ENCODE peak calls at places on chromosome 17, in four cellular contexts. One of them, this sample, is unnamed.

GRCh38 chr17:4833941-4834501 is 881 bp downstream of the MINK1 start:
- DNase-seq in stimulated activated CD8-positive, alpha-beta memory T cell treated with anti-CD3 and anti-CD28 coated beads, Interleukin-2, amount 100 ng/mL, for 48 hours: no peak
- DNase-seq in NCI-H1092 treated with DMSO at 0.1 percent for 48 hours: no peak
- DNase-seq in NCI-H1694 treated with DMSO at 0.1 percent for 48 hours: no peak
- DNase-seq in this sample: no peak

GRCh38 chr17:9244066-9245052 is 223.0 kb downstream of the NTN1 start:
- DNase-seq in stimulated activated CD8-positive, alpha-beta memory T cell treated with anti-CD3 and anti-CD28 coated beads, Interleukin-2, amount 100 ng/mL, for 48 hours: no peak
- DNase-seq in NCI-H1092 treated with DMSO at 0.1 percent for 48 hours: no peak
- DNase-seq in NCI-H1694 treated with DMSO at 0.1 percent for 48 hours: no peak
- DNase-seq in this sample: no peak

GRCh38 chr17:6461246-6461645 is 17.0 kb downstream of the PIMREG start:
- DNase-seq in stimulated activated CD8-positive, alpha-beta memory T cell treated with anti-CD3 and anti-CD28 coated beads, Interleukin-2, amount 100 ng/mL, for 48 hours: no peak
- DNase-seq in NCI-H1092 treated with DMSO at 0.1 percent for 48 hours: no peak
- DNase-seq in NCI-H1694 treated with DMSO at 0.1 percent for 48 hours: no peak
- DNase-seq in this sample: no peak

GRCh38 chr17:9079461-9080103 is 58.3 kb downstream of the NTN1 start:
- DNase-seq in stimulated activated CD8-positive, alpha-beta memory T cell treated with anti-CD3 and anti-CD28 coated beads, Interleukin-2, amount 100 ng/mL, for 48 hours: no peak
- DNase-seq in NCI-H1092 treated with DMSO at 0.1 percent for 48 hours: no peak
- DNase-seq in NCI-H1694 treated with DMSO at 0.1 percent for 48 hours: no peak
- DNase-seq in this sample: no peak

GRCh38 chr17:49372428-49372827 is 10.4 kb upstream of the ZNF652 start:
- DNase-seq in stimulated activated CD8-positive, alpha-beta memory T cell treated with anti-CD3 and anti-CD28 coated beads, Interleukin-2, amount 100 ng/mL, for 48 hours: no peak
- DNase-seq in NCI-H1092 treated with DMSO at 0.1 percent for 48 hours: no peak
- DNase-seq in NCI-H1694 treated with DMSO at 0.1 percent for 48 hours: no peak
- DNase-seq in this sample: no peak

GRCh38 chr17:50060951-50061712 is 5.2 kb downstream of the ITGA3 start:
- DNase-seq in stimulated activated CD8-positive, alpha-beta memory T cell treated with anti-CD3 and anti-CD28 coated beads, Interleukin-2, amount 100 ng/mL, for 48 hours: no peak
- DNase-seq in NCI-H1092 treated with DMSO at 0.1 percent for 48 hours: peak; percentile 6
- DNase-seq in NCI-H1694 treated with DMSO at 0.1 percent for 48 hours: no peak
- DNase-seq in this sample: no peak

GRCh38 chr17:5629133-5629532 is 44.8 kb upstream of the NLRP1 start:
- DNase-seq in stimulated activated CD8-positive, alpha-beta memory T cell treated with anti-CD3 and anti-CD28 coated beads, Interleukin-2, amount 100 ng/mL, for 48 hours: no peak
- DNase-seq in NCI-H1092 treated with DMSO at 0.1 percent for 48 hours: no peak
- DNase-seq in NCI-H1694 treated with DMSO at 0.1 percent for 48 hours: no peak
- DNase-seq in this sample: no peak

GRCh38 chr17:36980281-36980761 is 31.6 kb downstream of the AATF start:
- DNase-seq in stimulated activated CD8-positive, alpha-beta memory T cell treated with anti-CD3 and anti-CD28 coated beads, Interleukin-2, amount 100 ng/mL, for 48 hours: no peak
- DNase-seq in NCI-H1092 treated with DMSO at 0.1 percent for 48 hours: no peak
- DNase-seq in NCI-H1694 treated with DMSO at 0.1 percent for 48 hours: no peak
- DNase-seq in this sample: no peak

GRCh38 chr17:31674305-31674704 is 184.7 kb downstream of the COPRS start:
- DNase-seq in stimulated activated CD8-positive, alpha-beta memory T cell treated with anti-CD3 and anti-CD28 coated beads, Interleukin-2, amount 100 ng/mL, for 48 hours: no peak
- DNase-seq in NCI-H1092 treated with DMSO at 0.1 percent for 48 hours: no peak
- DNase-seq in NCI-H1694 treated with DMSO at 0.1 percent for 48 hours: no peak
- DNase-seq in this sample: no peak

GRCh38 chr17:37392024-37392590 is 14.5 kb downstream of the ACACA start:
- DNase-seq in stimulated activated CD8-positive, alpha-beta memory T cell treated with anti-CD3 and anti-CD28 coated beads, Interleukin-2, amount 100 ng/mL, for 48 hours: no peak
- DNase-seq in NCI-H1092 treated with DMSO at 0.1 percent for 48 hours: no peak
- DNase-seq in NCI-H1694 treated with DMSO at 0.1 percent for 48 hours: no peak
- DNase-seq in this sample: no peak

GRCh38 chr17:51734462-51734861 is 424.1 kb downstream of the CA10 start:
- DNase-seq in stimulated activated CD8-positive, alpha-beta memory T cell treated with anti-CD3 and anti-CD28 coated beads, Interleukin-2, amount 100 ng/mL, for 48 hours: no peak
- DNase-seq in NCI-H1092 treated with DMSO at 0.1 percent for 48 hours: no peak
- DNase-seq in NCI-H1694 treated with DMSO at 0.1 percent for 48 hours: no peak
- DNase-seq in this sample: no peak

GRCh38 chr17:19003966-19004600 is 481 bp downstream of the FAM83G start:
- DNase-seq in stimulated activated CD8-positive, alpha-beta memory T cell treated with anti-CD3 and anti-CD28 coated beads, Interleukin-2, amount 100 ng/mL, for 48 hours: no peak
- DNase-seq in NCI-H1092 treated with DMSO at 0.1 percent for 48 hours: no peak
- DNase-seq in NCI-H1694 treated with DMSO at 0.1 percent for 48 hours: peak; percentile 48
- DNase-seq in this sample: no peak

GRCh38 chr17:82274134-82275020 is 877 bp upstream of the CSNK1D start:
- DNase-seq in stimulated activated CD8-positive, alpha-beta memory T cell treated with anti-CD3 and anti-CD28 coated beads, Interleukin-2, amount 100 ng/mL, for 48 hours: no peak
- DNase-seq in NCI-H1092 treated with DMSO at 0.1 percent for 48 hours: no peak
- DNase-seq in NCI-H1694 treated with DMSO at 0.1 percent for 48 hours: no peak
- DNase-seq in this sample: no peak

GRCh38 chr17:63275318-63275967 is 170.7 kb downstream of the CYB561 start:
- DNase-seq in stimulated activated CD8-positive, alpha-beta memory T cell treated with anti-CD3 and anti-CD28 coated beads, Interleukin-2, amount 100 ng/mL, for 48 hours: no peak
- DNase-seq in NCI-H1092 treated with DMSO at 0.1 percent for 48 hours: no peak
- DNase-seq in NCI-H1694 treated with DMSO at 0.1 percent for 48 hours: no peak
- DNase-seq in this sample: no peak

GRCh38 chr17:2253768-2254406 is 49.7 kb downstream of the SMG6 start:
- DNase-seq in stimulated activated CD8-positive, alpha-beta memory T cell treated with anti-CD3 and anti-CD28 coated beads, Interleukin-2, amount 100 ng/mL, for 48 hours: no peak
- DNase-seq in NCI-H1092 treated with DMSO at 0.1 percent for 48 hours: no peak
- DNase-seq in NCI-H1694 treated with DMSO at 0.1 percent for 48 hours: no peak
- DNase-seq in this sample: no peak